ENCODE peak calls at places on chromosomes 1 and 21, in eight cellular contexts. One of them, this sample, is unnamed.

GRCh38 chr1:151158311-151158710 is 1.9 kb downstream of the TNFAIP8L2 start:
- DNase-seq in transverse colon: no peak
- DNase-seq in right lobe of liver: no peak
- DNase-seq in endodermal cell: no peak
- DNase-seq in A549: no peak
- DNase-seq in B cell: no peak
- DNase-seq in omental fat pad: no peak
- DNase-seq in PC-3: no peak
- DNase-seq in this sample: no peak

GRCh38 chr1:47436979-47437517 is 796 bp upstream of the FOXD2 start:
- DNase-seq in transverse colon: no peak
- DNase-seq in right lobe of liver: no peak
- DNase-seq in endodermal cell: no peak
- DNase-seq in A549: no peak
- DNase-seq in B cell: no peak
- DNase-seq in omental fat pad: no peak
- DNase-seq in PC-3: peak; percentile 24
- DNase-seq in this sample: no peak

GRCh38 chr1:187275985-187276580 is 447.3 kb downstream of the PLA2G4A start:
- DNase-seq in transverse colon: no peak
- DNase-seq in right lobe of liver: no peak
- DNase-seq in endodermal cell: no peak
- DNase-seq in A549: no peak
- DNase-seq in B cell: no peak
- DNase-seq in omental fat pad: no peak
- DNase-seq in PC-3: no peak
- DNase-seq in this sample: no peak

GRCh38 chr1:211925016-211925415 is 94.5 kb upstream of the LPGAT1 start:
- DNase-seq in transverse colon: peak; percentile 77
- DNase-seq in right lobe of liver: no peak
- DNase-seq in endodermal cell: peak; percentile 68
- DNase-seq in A549: no peak
- DNase-seq in B cell: no peak
- DNase-seq in omental fat pad: no peak
- DNase-seq in PC-3: peak; percentile 69
- DNase-seq in this sample: no peak

GRCh38 chr1:240720891-240721450 is 109.0 kb upstream of the GREM2 start:
- DNase-seq in transverse colon: no peak
- DNase-seq in right lobe of liver: no peak
- DNase-seq in endodermal cell: no peak
- DNase-seq in A549: no peak
- DNase-seq in B cell: no peak
- DNase-seq in omental fat pad: no peak
- DNase-seq in PC-3: peak; percentile 21
- DNase-seq in this sample: no peak

GRCh38 chr1:108584320-108584968 is 24.5 kb downstream of the EEIG2 start:
- DNase-seq in transverse colon: no peak
- DNase-seq in right lobe of liver: no peak
- DNase-seq in endodermal cell: no peak
- DNase-seq in A549: no peak
- DNase-seq in B cell: no peak
- DNase-seq in omental fat pad: no peak
- DNase-seq in PC-3: peak; percentile 51
- DNase-seq in this sample: no peak

GRCh38 chr1:220213381-220213983 is 58.8 kb downstream of the RAB3GAP2 start:
- DNase-seq in transverse colon: no peak
- DNase-seq in right lobe of liver: no peak
- DNase-seq in endodermal cell: no peak
- DNase-seq in A549: no peak
- DNase-seq in B cell: no peak
- DNase-seq in omental fat pad: no peak
- DNase-seq in PC-3: no peak
- DNase-seq in this sample: no peak

GRCh38 chr1:97137862-97138514 is 416.4 kb downstream of the PTBP2 start:
- DNase-seq in transverse colon: peak; percentile 10
- DNase-seq in right lobe of liver: no peak
- DNase-seq in endodermal cell: peak; percentile 64
- DNase-seq in A549: peak; percentile 5
- DNase-seq in B cell: no peak
- DNase-seq in omental fat pad: no peak
- DNase-seq in PC-3: peak; percentile 70
- DNase-seq in this sample: peak; percentile 46

GRCh38 chr1:211632808-211633522 is 42.5 kb downstream of the NEK2 start:
- DNase-seq in transverse colon: no peak
- DNase-seq in right lobe of liver: peak; percentile 92
- DNase-seq in endodermal cell: no peak
- DNase-seq in A549: no peak
- DNase-seq in B cell: no peak
- DNase-seq in omental fat pad: no peak
- DNase-seq in PC-3: peak; percentile 35
- DNase-seq in this sample: no peak

GRCh38 chr1:18261891-18262290 is 154.3 kb downstream of the IGSF21 start:
- DNase-seq in transverse colon: no peak
- DNase-seq in right lobe of liver: no peak
- DNase-seq in endodermal cell: no peak
- DNase-seq in A549: no peak
- DNase-seq in B cell: no peak
- DNase-seq in omental fat pad: no peak
- DNase-seq in PC-3: no peak
- DNase-seq in this sample: no peak

GRCh38 chr1:33176362-33176850 is 5.4 kb downstream of the TRIM62 start:
- DNase-seq in transverse colon: no peak
- DNase-seq in right lobe of liver: no peak
- DNase-seq in endodermal cell: peak; percentile 46
- DNase-seq in A549: no peak
- DNase-seq in B cell: no peak
- DNase-seq in omental fat pad: no peak
- DNase-seq in PC-3: no peak
- DNase-seq in this sample: no peak

GRCh38 chr1:89516055-89516454 is 8.6 kb upstream of the LRRC8B start:
- DNase-seq in transverse colon: no peak
- DNase-seq in right lobe of liver: no peak
- DNase-seq in endodermal cell: peak; percentile 54
- DNase-seq in A549: peak; percentile 73
- DNase-seq in B cell: no peak
- DNase-seq in omental fat pad: no peak
- DNase-seq in PC-3: peak; percentile 92
- DNase-seq in this sample: no peak

GRCh38 chr1:228922722-228923376 is 187.6 kb downstream of the RHOU start:
- DNase-seq in transverse colon: no peak
- DNase-seq in right lobe of liver: no peak
- DNase-seq in endodermal cell: no peak
- DNase-seq in A549: no peak
- DNase-seq in B cell: no peak
- DNase-seq in omental fat pad: no peak
- DNase-seq in PC-3: no peak
- DNase-seq in this sample: no peak

GRCh38 chr1:50417946-50418599 is 5.2 kb downstream of the DMRTA2 start:
- DNase-seq in transverse colon: no peak
- DNase-seq in right lobe of liver: no peak
- DNase-seq in endodermal cell: no peak
- DNase-seq in A549: no peak
- DNase-seq in B cell: peak; percentile 40
- DNase-seq in omental fat pad: no peak
- DNase-seq in PC-3: no peak
- DNase-seq in this sample: no peak

GRCh38 chr1:200336111-200336845 is 73.6 kb downstream of the ZNF281 start:
- DNase-seq in transverse colon: no peak
- DNase-seq in right lobe of liver: no peak
- DNase-seq in endodermal cell: peak; percentile 8
- DNase-seq in A549: peak; percentile 51
- DNase-seq in B cell: no peak
- DNase-seq in omental fat pad: no peak
- DNase-seq in PC-3: peak; percentile 98
- DNase-seq in this sample: no peak

GRCh38 chr1:24127134-24127800 is 15.3 kb upstream of the MYOM3 start:
- DNase-seq in transverse colon: no peak
- DNase-seq in right lobe of liver: no peak
- DNase-seq in endodermal cell: no peak
- DNase-seq in A549: no peak
- DNase-seq in B cell: no peak
- DNase-seq in omental fat pad: no peak
- DNase-seq in PC-3: no peak
- DNase-seq in this sample: no peak

GRCh38 chr21:16070207-16070651 is 340.4 kb downstream of the USP25 start:
- DNase-seq in transverse colon: no peak
- DNase-seq in right lobe of liver: no peak
- DNase-seq in endodermal cell: no peak
- DNase-seq in A549: no peak
- DNase-seq in B cell: no peak
- DNase-seq in omental fat pad: no peak
- DNase-seq in PC-3: peak; percentile 23
- DNase-seq in this sample: no peak

GRCh38 chr1:173270243-173270642 is 63.1 kb upstream of the TNFSF4 start:
- DNase-seq in transverse colon: no peak
- DNase-seq in right lobe of liver: no peak
- DNase-seq in endodermal cell: no peak
- DNase-seq in A549: no peak
- DNase-seq in B cell: no peak
- DNase-seq in omental fat pad: no peak
- DNase-seq in PC-3: peak; percentile 45
- DNase-seq in this sample: no peak
- TF ChIP-seq CTCF in transverse colon: no peak
- TF ChIP-seq CTCF in right lobe of liver: no peak
- TF ChIP-seq CTCF in endodermal cell: no peak
- TF ChIP-seq CTCF in A549: no peak
- TF ChIP-seq CTCF in B cell: no peak
- TF ChIP-seq CTCF in omental fat pad: no peak
- TF ChIP-seq CTCF in PC-3: no peak
- TF ChIP-seq CTCF in this sample: no peak

DNA sequence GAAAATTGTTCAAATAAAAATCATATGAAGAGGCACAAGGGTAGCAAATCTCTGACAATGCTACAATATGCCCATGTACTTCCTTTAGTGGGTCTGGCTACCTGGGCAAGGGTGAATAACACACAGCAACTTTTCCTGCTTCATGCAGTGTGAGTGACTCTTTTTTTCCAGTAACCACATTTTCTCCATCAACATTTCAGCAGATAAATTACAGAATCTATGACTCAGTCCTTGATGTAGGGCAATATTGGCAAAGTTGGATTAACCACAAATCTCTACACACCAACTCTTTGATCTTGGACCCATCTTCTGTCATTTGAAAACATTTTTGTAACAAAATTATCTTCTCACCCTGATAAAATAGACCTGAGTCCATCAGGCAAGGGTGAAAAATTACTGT is 31.7 kb downstream of the ERICH3 start:
- DNase-seq in transverse colon: no peak
- DNase-seq in right lobe of liver: no peak
- DNase-seq in endodermal cell: no peak
- DNase-seq in A549: no peak
- DNase-seq in B cell: no peak
- DNase-seq in omental fat pad: no peak
- DNase-seq in PC-3: peak; percentile 32
- DNase-seq in this sample: no peak
- TF ChIP-seq CTCF in transverse colon: no peak
- TF ChIP-seq CTCF in right lobe of liver: no peak
- TF ChIP-seq CTCF in endodermal cell: no peak
- TF ChIP-seq CTCF in A549: no peak
- TF ChIP-seq CTCF in B cell: no peak
- TF ChIP-seq CTCF in omental fat pad: no peak
- TF ChIP-seq CTCF in PC-3: no peak
- TF ChIP-seq CTCF in this sample: no peak

GRCh38 chr1:223245411-223245810 is 102.4 kb upstream of the TLR5 start:
- DNase-seq in transverse colon: no peak
- DNase-seq in right lobe of liver: peak; percentile 11
- DNase-seq in endodermal cell: no peak
- DNase-seq in A549: no peak
- DNase-seq in B cell: no peak
- DNase-seq in omental fat pad: no peak
- DNase-seq in PC-3: no peak
- DNase-seq in this sample: no peak
- TF ChIP-seq CTCF in transverse colon: no peak
- TF ChIP-seq CTCF in right lobe of liver: no peak
- TF ChIP-seq CTCF in endodermal cell: no peak
- TF ChIP-seq CTCF in A549: no peak
- TF ChIP-seq CTCF in B cell: no peak
- TF ChIP-seq CTCF in omental fat pad: no peak
- TF ChIP-seq CTCF in PC-3: no peak
- TF ChIP-seq CTCF in this sample: no peak

GRCh38 chr1:2133039-2133878 is 61.3 kb downstream of the FAAP20 start:
- DNase-seq in transverse colon: peak; percentile 99
- DNase-seq in right lobe of liver: peak; percentile 91
- DNase-seq in endodermal cell: peak; percentile 100
- DNase-seq in A549: peak; percentile 54
- DNase-seq in B cell: peak; percentile 93
- DNase-seq in omental fat pad: peak; percentile 92
- DNase-seq in PC-3: peak; percentile 99
- DNase-seq in this sample: peak; percentile 97

GRCh38 chr1:2133879-2134215 is 60.7 kb downstream of the FAAP20 start:
- DNase-seq in transverse colon: no peak
- DNase-seq in right lobe of liver: no peak
- DNase-seq in endodermal cell: no peak
- DNase-seq in A549: no peak
- DNase-seq in B cell: no peak
- DNase-seq in omental fat pad: no peak
- DNase-seq in PC-3: no peak
- DNase-seq in this sample: no peak

GRCh38 chr1:2134232-2134603 is 60.4 kb downstream of the FAAP20 start:
- DNase-seq in transverse colon: no peak
- DNase-seq in right lobe of liver: no peak
- DNase-seq in endodermal cell: no peak
- DNase-seq in A549: no peak
- DNase-seq in B cell: no peak
- DNase-seq in omental fat pad: no peak
- DNase-seq in PC-3: no peak
- DNase-seq in this sample: no peak

GRCh38 chr1:2130871-2131289 is 63.7 kb downstream of the FAAP20 start:
- DNase-seq in transverse colon: no peak
- DNase-seq in right lobe of liver: no peak
- DNase-seq in endodermal cell: no peak
- DNase-seq in A549: no peak
- DNase-seq in B cell: no peak
- DNase-seq in omental fat pad: no peak
- DNase-seq in PC-3: no peak
- DNase-seq in this sample: no peak

DNA sequence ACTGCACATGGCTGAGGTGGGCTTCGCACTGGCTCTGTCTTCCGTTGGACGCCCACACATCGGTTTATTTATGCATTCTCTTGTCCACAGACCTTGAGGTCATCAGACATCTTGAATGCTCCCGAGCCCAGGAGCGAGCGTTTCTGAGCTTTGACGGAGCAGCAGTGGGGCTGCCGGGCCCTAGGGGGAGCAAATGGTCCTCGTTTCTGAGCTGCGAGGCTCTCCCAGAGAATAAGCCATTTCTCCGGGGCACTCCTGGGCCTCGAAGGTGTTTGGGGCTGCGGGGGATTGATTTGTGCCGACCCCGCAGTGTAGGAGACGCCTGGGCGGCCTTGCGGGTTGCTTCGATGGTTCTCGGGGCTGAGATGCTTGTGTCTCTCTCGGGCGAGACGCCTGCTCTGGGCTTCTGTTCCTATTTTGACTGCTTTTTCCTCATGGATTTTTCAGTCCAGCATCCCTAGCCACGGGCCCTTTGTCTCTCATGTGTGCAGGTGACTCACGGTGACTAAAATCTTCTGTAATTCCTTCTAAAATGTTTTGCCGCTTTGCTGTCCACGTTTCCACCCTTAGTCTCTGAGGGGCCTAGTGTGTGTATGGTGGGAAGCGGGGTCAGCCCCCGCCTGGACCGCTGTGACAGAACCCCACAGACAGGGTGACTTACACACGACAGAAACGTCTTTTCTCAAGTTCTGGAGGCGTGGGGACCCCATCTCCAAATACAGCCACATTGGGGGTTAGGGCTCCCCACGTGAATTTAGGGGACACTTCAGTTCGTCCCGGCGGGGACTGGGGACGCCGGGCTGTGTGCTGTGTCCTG is 62.1 kb downstream of the FAAP20 start:
- DNase-seq in transverse colon: peak; percentile 38
- DNase-seq in right lobe of liver: no peak
- DNase-seq in endodermal cell: peak; percentile 87
- DNase-seq in A549: no peak
- DNase-seq in B cell: no peak
- DNase-seq in omental fat pad: no peak
- DNase-seq in PC-3: peak; percentile 91
- DNase-seq in this sample: no peak
- TF ChIP-seq CTCF in transverse colon: peak; percentile 42
- TF ChIP-seq CTCF in right lobe of liver: peak; percentile 25
- TF ChIP-seq CTCF in endodermal cell: peak; percentile 64
- TF ChIP-seq CTCF in A549: no peak
- TF ChIP-seq CTCF in B cell: peak; percentile 19
- TF ChIP-seq CTCF in omental fat pad: no peak
- TF ChIP-seq CTCF in PC-3: peak; percentile 56
- TF ChIP-seq CTCF in this sample: peak; percentile 72

This sample was measured in AG09319.